ENCODE peak calls at places on chromosomes 3 and 15, in nine cellular contexts. One of them, this sample, is unnamed. For H3K36me3, the result is how much of the 10 kb centered on the place peaks cover.

GRCh38 chr15:76904461-76905012 is 603 bp downstream of the SCAPER start:
- DNase-seq in tibial nerve: peak
- DNase-seq in IMR-90: peak
- DNase-seq in MM.1S: no peak
- DNase-seq in heart right ventricle: peak
- DNase-seq in WERI-Rb-1: peak
- DNase-seq in fibroblast of lung: peak
- DNase-seq in cardiac muscle cell: peak
- DNase-seq in body of pancreas: peak
- DNase-seq in this sample: peak

GRCh38 chr3:142022381-142022780 is 127.0 kb downstream of the TFDP2 start:
- DNase-seq in tibial nerve: no peak
- DNase-seq in IMR-90: no peak
- DNase-seq in MM.1S: peak
- DNase-seq in heart right ventricle: no peak
- DNase-seq in WERI-Rb-1: peak
- DNase-seq in fibroblast of lung: peak
- DNase-seq in cardiac muscle cell: no peak
- DNase-seq in body of pancreas: no peak
- DNase-seq in this sample: no peak

GRCh38 chr3:126081618-126082333 is 2.1 kb downstream of the SLC41A3 start:
- DNase-seq in tibial nerve: no peak
- DNase-seq in IMR-90: peak
- DNase-seq in MM.1S: no peak
- DNase-seq in heart right ventricle: no peak
- DNase-seq in WERI-Rb-1: peak
- DNase-seq in fibroblast of lung: peak
- DNase-seq in cardiac muscle cell: no peak
- DNase-seq in body of pancreas: peak
- DNase-seq in this sample: peak

GRCh38 chr3:58522759-58523425 is 14.1 kb downstream of the ACOX2 start:
- DNase-seq in tibial nerve: no peak
- DNase-seq in IMR-90: no peak
- DNase-seq in MM.1S: no peak
- DNase-seq in heart right ventricle: no peak
- DNase-seq in WERI-Rb-1: no peak
- DNase-seq in fibroblast of lung: no peak
- DNase-seq in cardiac muscle cell: no peak
- DNase-seq in body of pancreas: no peak
- DNase-seq in this sample: no peak

GRCh38 chr3:180102134-180102533 is 65.4 kb upstream of the PEX5L start:
- DNase-seq in tibial nerve: no peak
- DNase-seq in IMR-90: no peak
- DNase-seq in MM.1S: no peak
- DNase-seq in heart right ventricle: no peak
- DNase-seq in WERI-Rb-1: no peak
- DNase-seq in fibroblast of lung: peak
- DNase-seq in cardiac muscle cell: peak
- DNase-seq in body of pancreas: no peak
- DNase-seq in this sample: no peak

GRCh38 chr3:45959201-45959600 is 15.9 kb downstream of the CXCR6 start:
- DNase-seq in tibial nerve: no peak
- DNase-seq in IMR-90: no peak
- DNase-seq in MM.1S: no peak
- DNase-seq in heart right ventricle: no peak
- DNase-seq in WERI-Rb-1: no peak
- DNase-seq in fibroblast of lung: no peak
- DNase-seq in cardiac muscle cell: no peak
- DNase-seq in body of pancreas: no peak
- DNase-seq in this sample: no peak

GRCh38 chr3:68467465-68467864 is 464.9 kb downstream of the TAFA4 start:
- DNase-seq in tibial nerve: no peak
- DNase-seq in IMR-90: no peak
- DNase-seq in MM.1S: no peak
- DNase-seq in heart right ventricle: no peak
- DNase-seq in WERI-Rb-1: no peak
- DNase-seq in fibroblast of lung: no peak
- DNase-seq in cardiac muscle cell: no peak
- DNase-seq in body of pancreas: no peak
- DNase-seq in this sample: no peak

GRCh38 chr3:171772427-171773056 is 37.7 kb downstream of the PLD1 start:
- DNase-seq in tibial nerve: peak
- DNase-seq in IMR-90: peak
- DNase-seq in MM.1S: peak
- DNase-seq in heart right ventricle: peak
- DNase-seq in WERI-Rb-1: peak
- DNase-seq in fibroblast of lung: peak
- DNase-seq in cardiac muscle cell: peak
- DNase-seq in body of pancreas: peak
- DNase-seq in this sample: peak

GRCh38 chr15:25176616-25176923 is 221.8 kb downstream of the SNRPN start:
- DNase-seq in tibial nerve: no peak
- DNase-seq in IMR-90: no peak
- DNase-seq in MM.1S: no peak
- DNase-seq in heart right ventricle: peak
- DNase-seq in WERI-Rb-1: peak
- DNase-seq in fibroblast of lung: no peak
- DNase-seq in cardiac muscle cell: no peak
- DNase-seq in body of pancreas: peak
- DNase-seq in this sample: peak

GRCh38 chr15:48493084-48493762 is 152.3 kb downstream of the FBN1 start:
- DNase-seq in tibial nerve: no peak
- DNase-seq in IMR-90: peak
- DNase-seq in MM.1S: no peak
- DNase-seq in heart right ventricle: no peak
- DNase-seq in WERI-Rb-1: no peak
- DNase-seq in fibroblast of lung: peak
- DNase-seq in cardiac muscle cell: no peak
- DNase-seq in body of pancreas: no peak
- DNase-seq in this sample: no peak

GRCh38 chr3:46960081-46960701 is 16.4 kb downstream of the CCDC12 start:
- DNase-seq in tibial nerve: no peak
- DNase-seq in IMR-90: peak
- DNase-seq in MM.1S: no peak
- DNase-seq in heart right ventricle: no peak
- DNase-seq in WERI-Rb-1: no peak
- DNase-seq in fibroblast of lung: peak
- DNase-seq in cardiac muscle cell: no peak
- DNase-seq in body of pancreas: peak
- DNase-seq in this sample: no peak

GRCh38 chr15:72785452-72786243 is 2.1 kb upstream of the ADPGK start:
- DNase-seq in tibial nerve: no peak
- DNase-seq in IMR-90: peak
- DNase-seq in MM.1S: no peak
- DNase-seq in heart right ventricle: no peak
- DNase-seq in WERI-Rb-1: no peak
- DNase-seq in fibroblast of lung: peak
- DNase-seq in cardiac muscle cell: no peak
- DNase-seq in body of pancreas: no peak
- DNase-seq in this sample: no peak

GRCh38 chr3:190697901-190698300 is 164.6 kb downstream of the GMNC start:
- DNase-seq in tibial nerve: no peak
- DNase-seq in IMR-90: peak
- DNase-seq in MM.1S: no peak
- DNase-seq in heart right ventricle: no peak
- DNase-seq in WERI-Rb-1: no peak
- DNase-seq in fibroblast of lung: peak
- DNase-seq in cardiac muscle cell: no peak
- DNase-seq in body of pancreas: no peak
- DNase-seq in this sample: no peak

GRCh38 chr3:72761410-72761809 is 86.8 kb downstream of the SHQ1 start:
- DNase-seq in tibial nerve: no peak
- DNase-seq in IMR-90: no peak
- DNase-seq in MM.1S: no peak
- DNase-seq in heart right ventricle: no peak
- DNase-seq in WERI-Rb-1: no peak
- DNase-seq in fibroblast of lung: no peak
- DNase-seq in cardiac muscle cell: no peak
- DNase-seq in body of pancreas: no peak
- DNase-seq in this sample: no peak

DNA sequence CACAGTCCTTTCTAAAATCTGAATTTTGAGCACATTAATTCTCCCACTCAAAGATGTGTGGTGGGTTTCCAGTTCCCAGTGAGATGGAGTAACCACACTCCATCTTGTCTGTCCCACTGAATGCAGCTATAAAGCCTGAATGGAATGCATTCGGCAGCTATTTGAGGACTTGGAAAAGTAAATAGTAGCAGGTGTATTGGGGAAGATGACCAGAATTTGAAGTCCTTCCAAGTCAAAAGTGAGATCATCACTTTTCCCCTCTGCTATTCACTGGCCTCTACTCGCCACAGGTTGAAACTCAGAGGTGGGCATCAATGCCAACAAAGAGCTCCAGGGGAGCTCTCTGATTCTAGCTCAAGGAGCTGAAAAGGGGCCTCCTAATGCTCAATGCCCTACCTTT is 8.1 kb upstream of the GNB5 start:
- DNase-seq in tibial nerve: no peak
- DNase-seq in IMR-90: no peak
- DNase-seq in MM.1S: no peak
- DNase-seq in heart right ventricle: no peak
- DNase-seq in WERI-Rb-1: no peak
- DNase-seq in fibroblast of lung: no peak
- DNase-seq in cardiac muscle cell: no peak
- DNase-seq in body of pancreas: no peak
- DNase-seq in this sample: no peak
- H3K36me3 ChIP-seq in tibial nerve: under half
- H3K36me3 ChIP-seq in IMR-90: under half
- H3K36me3 ChIP-seq in MM.1S: under half
- H3K36me3 ChIP-seq in heart right ventricle: under half
- H3K36me3 ChIP-seq in WERI-Rb-1: under half
- H3K36me3 ChIP-seq in fibroblast of lung: under half
- H3K36me3 ChIP-seq in cardiac muscle cell: under half
- H3K36me3 ChIP-seq in body of pancreas: under half
- H3K36me3 ChIP-seq in this sample: under half

GRCh38 chr3:108079877-108080276 is 11.0 kb downstream of the CD47 start:
- DNase-seq in tibial nerve: no peak
- DNase-seq in IMR-90: no peak
- DNase-seq in MM.1S: no peak
- DNase-seq in heart right ventricle: no peak
- DNase-seq in WERI-Rb-1: no peak
- DNase-seq in fibroblast of lung: no peak
- DNase-seq in cardiac muscle cell: no peak
- DNase-seq in body of pancreas: no peak
- DNase-seq in this sample: no peak
- H3K36me3 ChIP-seq in tibial nerve: under half
- H3K36me3 ChIP-seq in IMR-90: under half
- H3K36me3 ChIP-seq in MM.1S: under half
- H3K36me3 ChIP-seq in heart right ventricle: under half
- H3K36me3 ChIP-seq in WERI-Rb-1: under half
- H3K36me3 ChIP-seq in fibroblast of lung: under half
- H3K36me3 ChIP-seq in cardiac muscle cell: under half
- H3K36me3 ChIP-seq in body of pancreas: under half
- H3K36me3 ChIP-seq in this sample: under half

GRCh38 chr3:138066383-138066782 is 49.0 kb downstream of the DZIP1L start:
- DNase-seq in tibial nerve: no peak
- DNase-seq in IMR-90: no peak
- DNase-seq in MM.1S: no peak
- DNase-seq in heart right ventricle: no peak
- DNase-seq in WERI-Rb-1: no peak
- DNase-seq in fibroblast of lung: no peak
- DNase-seq in cardiac muscle cell: no peak
- DNase-seq in body of pancreas: no peak
- DNase-seq in this sample: no peak
- H3K36me3 ChIP-seq in tibial nerve: under half
- H3K36me3 ChIP-seq in IMR-90: under half
- H3K36me3 ChIP-seq in MM.1S: under half
- H3K36me3 ChIP-seq in heart right ventricle: under half
- H3K36me3 ChIP-seq in WERI-Rb-1: half or more
- H3K36me3 ChIP-seq in fibroblast of lung: under half
- H3K36me3 ChIP-seq in cardiac muscle cell: under half
- H3K36me3 ChIP-seq in body of pancreas: under half
- H3K36me3 ChIP-seq in this sample: under half

DNA sequence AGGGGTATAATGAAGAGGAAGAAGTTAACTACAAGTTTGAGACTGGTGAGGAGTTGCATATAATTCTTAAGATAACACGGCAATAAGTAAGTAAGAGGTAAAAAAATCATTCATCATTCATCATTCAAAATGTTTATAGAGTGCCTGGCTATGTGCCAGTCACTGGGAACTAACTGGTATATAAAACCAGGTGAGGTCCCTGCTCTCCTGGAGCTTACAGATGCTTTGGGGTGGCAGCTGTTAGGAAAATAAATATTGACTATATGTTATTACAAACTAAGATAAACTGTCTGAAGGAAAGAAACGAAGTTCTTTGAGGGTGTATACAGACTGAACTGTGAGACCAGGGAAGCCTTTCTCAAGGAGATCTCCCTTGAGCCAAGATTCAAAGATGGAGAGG is 2.9 kb downstream of the CASR start:
- DNase-seq in tibial nerve: no peak
- DNase-seq in IMR-90: no peak
- DNase-seq in MM.1S: no peak
- DNase-seq in heart right ventricle: no peak
- DNase-seq in WERI-Rb-1: no peak
- DNase-seq in fibroblast of lung: no peak
- DNase-seq in cardiac muscle cell: no peak
- DNase-seq in body of pancreas: peak
- DNase-seq in this sample: no peak
- H3K36me3 ChIP-seq in tibial nerve: under half
- H3K36me3 ChIP-seq in IMR-90: under half
- H3K36me3 ChIP-seq in MM.1S: under half
- H3K36me3 ChIP-seq in heart right ventricle: under half
- H3K36me3 ChIP-seq in WERI-Rb-1: under half
- H3K36me3 ChIP-seq in fibroblast of lung: under half
- H3K36me3 ChIP-seq in cardiac muscle cell: under half
- H3K36me3 ChIP-seq in body of pancreas: under half
- H3K36me3 ChIP-seq in this sample: under half

GRCh38 chr15:60441323-60441722 is 37.6 kb downstream of the ICE2 start:
- DNase-seq in tibial nerve: no peak
- DNase-seq in IMR-90: no peak
- DNase-seq in MM.1S: no peak
- DNase-seq in heart right ventricle: no peak
- DNase-seq in WERI-Rb-1: no peak
- DNase-seq in fibroblast of lung: no peak
- DNase-seq in cardiac muscle cell: no peak
- DNase-seq in body of pancreas: no peak
- DNase-seq in this sample: no peak

GRCh38 chr15:60444289-60444912 is 34.5 kb downstream of the ICE2 start:
- DNase-seq in tibial nerve: no peak
- DNase-seq in IMR-90: peak
- DNase-seq in MM.1S: no peak
- DNase-seq in heart right ventricle: no peak
- DNase-seq in WERI-Rb-1: no peak
- DNase-seq in fibroblast of lung: peak
- DNase-seq in cardiac muscle cell: no peak
- DNase-seq in body of pancreas: no peak
- DNase-seq in this sample: no peak

GRCh38 chr15:60442031-60442665 is 36.8 kb downstream of the ICE2 start:
- DNase-seq in tibial nerve: no peak
- DNase-seq in IMR-90: no peak
- DNase-seq in MM.1S: no peak
- DNase-seq in heart right ventricle: no peak
- DNase-seq in WERI-Rb-1: no peak
- DNase-seq in fibroblast of lung: no peak
- DNase-seq in cardiac muscle cell: no peak
- DNase-seq in body of pancreas: no peak
- DNase-seq in this sample: no peak

GRCh38 chr15:60442763-60443162 is 36.2 kb downstream of the ICE2 start:
- DNase-seq in tibial nerve: no peak
- DNase-seq in IMR-90: peak
- DNase-seq in MM.1S: no peak
- DNase-seq in heart right ventricle: no peak
- DNase-seq in WERI-Rb-1: no peak
- DNase-seq in fibroblast of lung: peak
- DNase-seq in cardiac muscle cell: no peak
- DNase-seq in body of pancreas: no peak
- DNase-seq in this sample: no peak

GRCh38 chr15:60438626-60439025 is 40.3 kb downstream of the ICE2 start:
- DNase-seq in tibial nerve: no peak
- DNase-seq in IMR-90: no peak
- DNase-seq in MM.1S: no peak
- DNase-seq in heart right ventricle: no peak
- DNase-seq in WERI-Rb-1: no peak
- DNase-seq in fibroblast of lung: no peak
- DNase-seq in cardiac muscle cell: no peak
- DNase-seq in body of pancreas: no peak
- DNase-seq in this sample: no peak
- H3K36me3 ChIP-seq in tibial nerve: under half
- H3K36me3 ChIP-seq in IMR-90: under half
- H3K36me3 ChIP-seq in MM.1S: under half
- H3K36me3 ChIP-seq in heart right ventricle: under half
- H3K36me3 ChIP-seq in WERI-Rb-1: under half
- H3K36me3 ChIP-seq in fibroblast of lung: under half
- H3K36me3 ChIP-seq in cardiac muscle cell: under half
- H3K36me3 ChIP-seq in body of pancreas: under half
- H3K36me3 ChIP-seq in this sample: under half